ENCODE peak calls at places on chromosomes 11 and 22, in five cellular contexts. R, Z, E, A and T are unnamed samples.

GRCh38 chr22:22425366-22425765 is 83.2 kb downstream of the ZNF280B start:
- DNase-seq in R (no peak), Z (no peak), E (no peak), A (no peak), T (no peak)

GRCh38 chr11:120964857-120965256 is 59.0 kb upstream of the TBCEL start:
- DNase-seq in R (no peak), Z (peak), E (no peak), A (no peak), T (no peak)

GRCh38 chr22:33919591-33920501 is at the start of gene LARGE1:
- DNase-seq in R (peak), Z (peak), E (peak), A (peak), T (no peak)

GRCh38 chr11:393219-394033 is 583 bp upstream of the PKP3 start:
- DNase-seq in R (no peak), Z (peak), E (no peak), A (no peak), T (no peak)

GRCh38 chr11:130435671-130436070 is 7.3 kb upstream of the ADAMTS8 start:
- DNase-seq in R (no peak), Z (peak), E (no peak), A (no peak), T (no peak)

GRCh38 chr11:61967177-61967923 is at the start of gene FTH1:
- DNase-seq in R (peak), Z (peak), E (peak), A (peak), T (peak)

GRCh38 chr11:91776660-91777059 is 448.0 kb upstream of the FAT3 start:
- DNase-seq in R (no peak), Z (no peak), E (no peak), A (no peak), T (peak)

GRCh38 chr11:36452987-36453386 is 57.1 kb downstream of the TRAF6 start:
- DNase-seq in R (no peak), Z (no peak), E (no peak), A (no peak), T (no peak)

GRCh38 chr11:130585545-130585944 is 137.1 kb downstream of the ADAMTS15 start:
- DNase-seq in R (peak), Z (peak), E (no peak), A (no peak), T (no peak)

GRCh38 chr11:125190549-125190948 is 26.0 kb downstream of the PKNOX2 start:
- DNase-seq in R (no peak), Z (no peak), E (no peak), A (peak), T (no peak)

GRCh38 chr22:46770726-46771125 is 8.3 kb downstream of the TBC1D22A start:
- DNase-seq in R (no peak), Z (no peak), E (no peak), A (no peak), T (no peak)

GRCh38 chr22:43435851-43436535 is 24.2 kb downstream of the MPPED1 start:
- DNase-seq in R (no peak), Z (no peak), E (no peak), A (no peak), T (no peak)

GRCh38 chr22:48376428-48376827 is 1451.2 kb downstream of the BRD1 start:
- DNase-seq in R (peak), Z (no peak), E (no peak), A (peak), T (no peak)

GRCh38 chr22:30868663-30869385 is 99.8 kb downstream of the MORC2 start:
- DNase-seq in R (no peak), Z (peak), E (no peak), A (no peak), T (no peak)

GRCh38 chr22:30582051-30582450 is 7.6 kb upstream of the GAL3ST1 start:
- DNase-seq in R (no peak), Z (no peak), E (no peak), A (no peak), T (no peak)

GRCh38 chr11:74846770-74847169 is 98.1 kb downstream of the RNF169 start:
- DNase-seq in R (no peak), Z (no peak), E (no peak), A (no peak), T (no peak)

GRCh38 chr22:22401381-22401780 is 107.2 kb downstream of the ZNF280B start:
- DNase-seq in R (no peak), Z (no peak), E (no peak), A (no peak), T (no peak)

GRCh38 chr11:134047586-134047999 is 21.3 kb upstream of the JAM3 start:
- DNase-seq in R (no peak), Z (peak), E (no peak), A (no peak), T (peak)

GRCh38 chr11:102680945-102681344 is 24.6 kb downstream of the MMP27 start:
- DNase-seq in R (no peak), Z (peak), E (no peak), A (no peak), T (no peak)

GRCh38 chr22:42621505-42622002 is 6.9 kb upstream of the POLDIP3 start:
- DNase-seq in R (peak), Z (peak), E (peak), A (peak), T (peak)

GRCh38 chr11:40445391-40445790 is 1014.1 kb downstream of the LRRC4C start:
- DNase-seq in R (peak), Z (peak), E (no peak), A (peak), T (peak)

GRCh38 chr22:31230871-31231621 is 18.9 kb downstream of the LIMK2 start:
- DNase-seq in R (peak), Z (peak), E (peak), A (peak), T (peak)

GRCh38 chr22:29524440-29525191 is 28.9 kb downstream of the THOC5 start:
- DNase-seq in R (peak), Z (peak), E (peak), A (peak), T (peak)
- TF ChIP-seq CTCF in R (peak), Z (peak), E (peak), A (peak), T (peak)

GRCh38 chr22:49905465-49905864 is 12.8 kb downstream of the ALG12 start:
- DNase-seq in R (no peak), Z (no peak), E (no peak), A (no peak), T (no peak)
- TF ChIP-seq EZH2 in R (no peak), Z (no peak), E (no peak), A (no peak), T (no peak)

DNA sequence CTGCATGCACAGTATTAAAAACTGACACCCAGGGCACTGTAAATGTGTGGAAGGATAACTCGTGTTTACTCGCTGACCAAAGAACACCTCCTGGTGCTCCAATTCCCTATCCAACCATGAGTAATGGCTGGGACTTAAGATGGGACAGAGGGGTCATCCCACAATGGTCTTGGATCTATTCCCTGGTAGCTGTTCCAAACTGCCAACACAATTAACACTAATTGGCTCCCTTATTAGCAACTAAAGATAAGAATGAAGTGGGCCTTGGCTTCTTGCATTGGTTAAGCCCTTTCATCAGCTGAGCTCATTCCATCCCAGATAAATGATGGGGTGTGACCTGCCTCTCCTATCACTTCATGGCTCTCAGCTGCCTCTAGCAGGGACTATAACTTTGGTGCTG is 1.5 kb upstream of the SIK3 start:
- DNase-seq in R (no peak), Z (no peak), E (no peak), A (peak), T (no peak)
- TF ChIP-seq CTCF in R (no peak), Z (no peak), E (no peak), A (no peak), T (no peak)

GRCh38 chr11:118610773-118611432 is 3.5 kb downstream of the PHLDB1 start:
- DNase-seq in R (peak), Z (peak), E (peak), A (peak), T (peak)

GRCh38 chr11:118608268-118609214 is 1.1 kb downstream of the PHLDB1 start:
- DNase-seq in R (no peak), Z (peak), E (no peak), A (peak), T (peak)

GRCh38 chr11:118609380-118610219 is 2.2 kb downstream of the PHLDB1 start:
- DNase-seq in R (peak), Z (peak), E (no peak), A (peak), T (no peak)

GRCh38 chr11:118612378-118612777 is 5.0 kb downstream of the PHLDB1 start:
- DNase-seq in R (peak), Z (peak), E (no peak), A (peak), T (no peak)

DNA sequence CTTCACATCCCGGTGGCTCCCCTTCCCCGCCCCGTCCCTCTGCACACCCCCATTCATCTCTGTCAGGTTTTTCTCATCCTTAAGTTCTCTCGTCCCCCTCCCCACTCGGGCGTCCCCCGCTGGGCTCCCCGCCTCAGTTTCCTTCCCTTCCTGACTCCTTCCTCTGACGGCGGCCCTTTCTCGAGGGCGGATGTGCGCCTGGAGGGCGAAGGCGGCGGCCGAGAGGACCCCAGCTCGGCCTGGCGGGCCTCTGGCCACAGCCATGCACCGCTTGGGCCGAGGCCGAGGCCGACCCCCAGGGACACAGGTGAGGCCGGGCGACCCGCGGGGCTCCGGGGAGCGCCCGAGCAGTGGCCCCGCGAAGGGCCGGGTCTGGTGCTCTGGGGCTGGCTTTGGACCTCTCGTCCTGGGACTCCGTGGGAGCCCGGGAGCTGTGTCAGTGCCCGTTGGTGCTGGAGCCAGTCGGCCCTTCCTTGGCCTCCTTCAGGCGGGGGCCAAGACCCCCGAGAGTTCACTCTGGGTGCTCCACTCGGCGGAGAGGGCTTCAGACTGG is 2.9 kb downstream of the PHLDB1 start:
- DNase-seq in R (peak), Z (no peak), E (no peak), A (peak), T (no peak)
- TF ChIP-seq EZH2 in R (peak), Z (no peak), E (peak), A (peak), T (no peak)

GRCh38 chr11:69445131-69445470 is 36.4 kb upstream of the LINC01488 start:
- DNase-seq in R (no peak), Z (no peak), E (no peak), A (no peak), T (no peak)

GRCh38 chr11:69443968-69444364 is 37.5 kb upstream of the LINC01488 start:
- DNase-seq in R (no peak), Z (peak), E (no peak), A (no peak), T (no peak)

GRCh38 chr11:69446108-69446507 is 35.4 kb upstream of the LINC01488 start:
- DNase-seq in R (no peak), Z (no peak), E (no peak), A (no peak), T (no peak)

GRCh38 chr11:69443138-69443967 is 38.1 kb upstream of the LINC01488 start:
- DNase-seq in R (peak), Z (peak), E (peak), A (peak), T (peak)

DNA sequence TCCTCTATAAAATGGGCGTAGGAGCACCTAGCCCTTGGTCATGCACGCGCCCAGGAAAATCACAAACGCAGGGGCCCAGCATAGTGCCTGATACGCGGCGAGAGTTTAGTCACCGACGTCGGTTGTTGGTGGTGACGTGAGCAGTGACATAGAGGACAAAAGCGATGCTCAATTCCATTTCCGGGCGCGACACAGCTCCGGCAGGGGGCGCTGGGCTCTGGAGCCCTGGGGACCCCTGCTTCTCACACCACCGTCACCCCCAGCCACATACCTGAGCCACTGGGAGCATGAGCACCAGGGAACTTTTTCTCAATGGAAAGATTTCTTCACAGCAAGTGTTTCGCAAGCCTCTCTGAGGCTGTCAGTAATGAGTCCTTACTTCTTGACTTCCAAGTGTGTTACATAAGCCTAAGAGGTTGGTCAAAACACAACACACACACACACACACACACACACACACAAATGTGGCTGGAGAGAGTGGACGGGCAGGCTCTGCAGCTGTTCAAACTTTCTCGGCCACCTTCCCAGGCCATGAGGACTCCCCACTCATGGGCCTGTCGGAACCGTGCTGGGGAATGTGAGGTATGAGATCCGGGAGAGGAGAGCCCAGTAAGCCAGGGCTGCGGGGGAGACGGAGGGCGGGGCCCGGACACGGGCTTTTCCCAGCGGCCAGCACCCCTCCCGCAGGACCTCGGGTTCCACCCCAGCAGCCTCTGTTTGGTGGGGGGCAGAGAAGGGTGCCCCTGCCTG is 36.9 kb upstream of the LINC01488 start:
- DNase-seq in R (peak), Z (peak), E (no peak), A (peak), T (peak)
- TF ChIP-seq CTCF in R (peak), Z (peak), E (no peak), A (peak), T (peak)